ENCODE peak calls at places on chromosomes 13 and 19, in eight cellular contexts. One of them, this sample, is unnamed.

GRCh38 chr19:19466201-19466600 is 49.1 kb downstream of the TSSK6 start:
- DNase-seq in gastrocnemius medialis: no peak
- DNase-seq in HFF-Myc: no peak
- DNase-seq in thoracic aorta: no peak
- DNase-seq in suprapubic skin: no peak
- DNase-seq in lower lobe of right lung: peak; percentile 39
- DNase-seq in choroid plexus epithelial cell: no peak
- DNase-seq in heart left ventricle: no peak
- DNase-seq in this sample: no peak

GRCh38 chr13:21785990-21786389 is 115.1 kb downstream of the FGF9 start:
- DNase-seq in thoracic aorta: no peak
- DNase-seq in choroid plexus epithelial cell: no peak
- DNase-seq in gastrocnemius medialis: no peak
- DNase-seq in suprapubic skin: no peak
- DNase-seq in lower lobe of right lung: no peak
- DNase-seq in heart left ventricle: no peak
- DNase-seq in HFF-Myc: no peak
- DNase-seq in this sample: no peak

GRCh38 chr13:77500094-77500493 is 35.4 kb upstream of the SCEL start:
- DNase-seq in gastrocnemius medialis: no peak
- DNase-seq in thoracic aorta: no peak
- DNase-seq in suprapubic skin: no peak
- DNase-seq in choroid plexus epithelial cell: no peak
- DNase-seq in lower lobe of right lung: no peak
- DNase-seq in heart left ventricle: no peak
- DNase-seq in HFF-Myc: no peak
- DNase-seq in this sample: no peak

GRCh38 chr19:43229315-43229714 is 23.9 kb upstream of the PSG4 start:
- DNase-seq in suprapubic skin: no peak
- DNase-seq in heart left ventricle: no peak
- DNase-seq in choroid plexus epithelial cell: no peak
- DNase-seq in lower lobe of right lung: no peak
- DNase-seq in thoracic aorta: no peak
- DNase-seq in gastrocnemius medialis: no peak
- DNase-seq in HFF-Myc: no peak
- DNase-seq in this sample: no peak

GRCh38 chr19:46728693-46729339 is 11.9 kb upstream of the PRKD2 start:
- DNase-seq in choroid plexus epithelial cell: peak; percentile 71
- DNase-seq in heart left ventricle: peak; percentile 75
- DNase-seq in gastrocnemius medialis: no peak
- DNase-seq in HFF-Myc: no peak
- DNase-seq in lower lobe of right lung: peak; percentile 87
- DNase-seq in thoracic aorta: no peak
- DNase-seq in suprapubic skin: no peak
- DNase-seq in this sample: peak; percentile 63

GRCh38 chr19:17767559-17767958 is 16.3 kb downstream of the FCHO1 start:
- DNase-seq in thoracic aorta: no peak
- DNase-seq in suprapubic skin: no peak
- DNase-seq in lower lobe of right lung: no peak
- DNase-seq in choroid plexus epithelial cell: no peak
- DNase-seq in HFF-Myc: no peak
- DNase-seq in gastrocnemius medialis: no peak
- DNase-seq in heart left ventricle: no peak
- DNase-seq in this sample: no peak

GRCh38 chr13:37144661-37145060 is 39.2 kb upstream of the CSNK1A1L start:
- DNase-seq in heart left ventricle: no peak
- DNase-seq in choroid plexus epithelial cell: peak; percentile 43
- DNase-seq in HFF-Myc: no peak
- DNase-seq in thoracic aorta: no peak
- DNase-seq in suprapubic skin: no peak
- DNase-seq in lower lobe of right lung: no peak
- DNase-seq in gastrocnemius medialis: no peak
- DNase-seq in this sample: no peak

GRCh38 chr13:28707629-28708427 is 10.9 kb downstream of the SLC46A3 start:
- DNase-seq in choroid plexus epithelial cell: peak; percentile 88
- DNase-seq in gastrocnemius medialis: no peak
- DNase-seq in lower lobe of right lung: no peak
- DNase-seq in suprapubic skin: no peak
- DNase-seq in thoracic aorta: no peak
- DNase-seq in heart left ventricle: no peak
- DNase-seq in HFF-Myc: peak; percentile 87
- DNase-seq in this sample: no peak

GRCh38 chr19:11510444-11510843 is 4.8 kb upstream of the ZNF653 start:
- DNase-seq in gastrocnemius medialis: no peak
- DNase-seq in choroid plexus epithelial cell: no peak
- DNase-seq in suprapubic skin: no peak
- DNase-seq in thoracic aorta: no peak
- DNase-seq in HFF-Myc: no peak
- DNase-seq in lower lobe of right lung: no peak
- DNase-seq in heart left ventricle: no peak
- DNase-seq in this sample: no peak

GRCh38 chr13:66348745-66349720 is 881.1 kb downstream of the PCDH9 start:
- DNase-seq in thoracic aorta: no peak
- DNase-seq in gastrocnemius medialis: no peak
- DNase-seq in suprapubic skin: no peak
- DNase-seq in lower lobe of right lung: no peak
- DNase-seq in HFF-Myc: no peak
- DNase-seq in choroid plexus epithelial cell: peak; percentile 21
- DNase-seq in heart left ventricle: peak; percentile 30
- DNase-seq in this sample: no peak

GRCh38 chr19:40365613-40366401 is 17.3 kb downstream of the PLD3 start:
- DNase-seq in lower lobe of right lung: peak; percentile 83
- DNase-seq in suprapubic skin: no peak
- DNase-seq in HFF-Myc: peak; percentile 14
- DNase-seq in thoracic aorta: no peak
- DNase-seq in heart left ventricle: peak; percentile 68
- DNase-seq in gastrocnemius medialis: peak; percentile 30
- DNase-seq in choroid plexus epithelial cell: peak; percentile 85
- DNase-seq in this sample: peak; percentile 67

GRCh38 chr19:46946090-46946489 is 73.5 kb upstream of the NPAS1 start:
- DNase-seq in gastrocnemius medialis: no peak
- DNase-seq in choroid plexus epithelial cell: no peak
- DNase-seq in lower lobe of right lung: no peak
- DNase-seq in heart left ventricle: no peak
- DNase-seq in HFF-Myc: no peak
- DNase-seq in thoracic aorta: no peak
- DNase-seq in suprapubic skin: no peak
- DNase-seq in this sample: no peak

GRCh38 chr13:28684257-28684656 is 25.3 kb downstream of the POMP start:
- DNase-seq in HFF-Myc: no peak
- DNase-seq in lower lobe of right lung: no peak
- DNase-seq in thoracic aorta: no peak
- DNase-seq in gastrocnemius medialis: no peak
- DNase-seq in choroid plexus epithelial cell: peak; percentile 23
- DNase-seq in heart left ventricle: no peak
- DNase-seq in suprapubic skin: no peak
- DNase-seq in this sample: no peak

GRCh38 chr19:22030680-22031079 is 19.9 kb upstream of the ZNF208 start:
- DNase-seq in gastrocnemius medialis: no peak
- DNase-seq in lower lobe of right lung: no peak
- DNase-seq in HFF-Myc: no peak
- DNase-seq in suprapubic skin: no peak
- DNase-seq in thoracic aorta: no peak
- DNase-seq in heart left ventricle: no peak
- DNase-seq in choroid plexus epithelial cell: no peak
- DNase-seq in this sample: no peak

GRCh38 chr19:4636151-4636717 is 3.1 kb upstream of the TNFAIP8L1 start:
- DNase-seq in suprapubic skin: no peak
- DNase-seq in HFF-Myc: no peak
- DNase-seq in heart left ventricle: peak; percentile 65
- DNase-seq in gastrocnemius medialis: peak; percentile 29
- DNase-seq in choroid plexus epithelial cell: peak; percentile 51
- DNase-seq in lower lobe of right lung: peak; percentile 79
- DNase-seq in thoracic aorta: no peak
- DNase-seq in this sample: peak; percentile 45

GRCh38 chr19:28968721-28969120 is 244.2 kb downstream of the UQCRFS1 start:
- DNase-seq in lower lobe of right lung: no peak
- DNase-seq in choroid plexus epithelial cell: no peak
- DNase-seq in gastrocnemius medialis: no peak
- DNase-seq in heart left ventricle: no peak
- DNase-seq in thoracic aorta: no peak
- DNase-seq in suprapubic skin: no peak
- DNase-seq in HFF-Myc: no peak
- DNase-seq in this sample: no peak

GRCh38 chr13:78608705-78609463 is 5.5 kb upstream of the POU4F1 start:
- DNase-seq in thoracic aorta: no peak
- DNase-seq in heart left ventricle: no peak
- DNase-seq in suprapubic skin: no peak
- DNase-seq in choroid plexus epithelial cell: no peak
- DNase-seq in HFF-Myc: no peak
- DNase-seq in lower lobe of right lung: no peak
- DNase-seq in gastrocnemius medialis: no peak
- DNase-seq in this sample: no peak

GRCh38 chr19:8161135-8161646 is 11.8 kb upstream of the FBN3 start:
- DNase-seq in thoracic aorta: no peak
- DNase-seq in choroid plexus epithelial cell: peak; percentile 23
- DNase-seq in suprapubic skin: no peak
- DNase-seq in lower lobe of right lung: no peak
- DNase-seq in gastrocnemius medialis: no peak
- DNase-seq in HFF-Myc: no peak
- DNase-seq in heart left ventricle: no peak
- DNase-seq in this sample: no peak

GRCh38 chr13:44573071-44573470 is 3.1 kb downstream of the TSC22D1 start:
- DNase-seq in lower lobe of right lung: no peak
- DNase-seq in gastrocnemius medialis: no peak
- DNase-seq in heart left ventricle: no peak
- DNase-seq in thoracic aorta: no peak
- DNase-seq in choroid plexus epithelial cell: no peak
- DNase-seq in HFF-Myc: no peak
- DNase-seq in suprapubic skin: no peak
- DNase-seq in this sample: no peak
- TF ChIP-seq CTCF in lower lobe of right lung: no peak
- TF ChIP-seq CTCF in gastrocnemius medialis: no peak
- TF ChIP-seq CTCF in heart left ventricle: no peak
- TF ChIP-seq CTCF in thoracic aorta: no peak
- TF ChIP-seq CTCF in choroid plexus epithelial cell: no peak
- TF ChIP-seq CTCF in HFF-Myc: no peak
- TF ChIP-seq CTCF in suprapubic skin: no peak
- TF ChIP-seq CTCF in this sample: no peak

GRCh38 chr13:24863748-24864540 is 100.0 kb downstream of the RNF17 start:
- DNase-seq in lower lobe of right lung: no peak
- DNase-seq in thoracic aorta: no peak
- DNase-seq in heart left ventricle: no peak
- DNase-seq in suprapubic skin: no peak
- DNase-seq in gastrocnemius medialis: no peak
- DNase-seq in HFF-Myc: no peak
- DNase-seq in choroid plexus epithelial cell: peak; percentile 2
- DNase-seq in this sample: no peak

GRCh38 chr13:24864579-24864978 is 100.6 kb downstream of the RNF17 start:
- DNase-seq in gastrocnemius medialis: no peak
- DNase-seq in choroid plexus epithelial cell: no peak
- DNase-seq in HFF-Myc: no peak
- DNase-seq in thoracic aorta: no peak
- DNase-seq in heart left ventricle: no peak
- DNase-seq in suprapubic skin: no peak
- DNase-seq in lower lobe of right lung: no peak
- DNase-seq in this sample: no peak

GRCh38 chr13:24861617-24862362 is 97.8 kb downstream of the RNF17 start:
- DNase-seq in lower lobe of right lung: no peak
- DNase-seq in suprapubic skin: no peak
- DNase-seq in choroid plexus epithelial cell: no peak
- DNase-seq in HFF-Myc: no peak
- DNase-seq in heart left ventricle: no peak
- DNase-seq in thoracic aorta: no peak
- DNase-seq in gastrocnemius medialis: no peak
- DNase-seq in this sample: no peak

GRCh38 chr13:24866488-24866887 is 102.5 kb downstream of the RNF17 start:
- DNase-seq in thoracic aorta: no peak
- DNase-seq in suprapubic skin: no peak
- DNase-seq in choroid plexus epithelial cell: no peak
- DNase-seq in lower lobe of right lung: no peak
- DNase-seq in HFF-Myc: no peak
- DNase-seq in gastrocnemius medialis: no peak
- DNase-seq in heart left ventricle: no peak
- DNase-seq in this sample: no peak

DNA sequence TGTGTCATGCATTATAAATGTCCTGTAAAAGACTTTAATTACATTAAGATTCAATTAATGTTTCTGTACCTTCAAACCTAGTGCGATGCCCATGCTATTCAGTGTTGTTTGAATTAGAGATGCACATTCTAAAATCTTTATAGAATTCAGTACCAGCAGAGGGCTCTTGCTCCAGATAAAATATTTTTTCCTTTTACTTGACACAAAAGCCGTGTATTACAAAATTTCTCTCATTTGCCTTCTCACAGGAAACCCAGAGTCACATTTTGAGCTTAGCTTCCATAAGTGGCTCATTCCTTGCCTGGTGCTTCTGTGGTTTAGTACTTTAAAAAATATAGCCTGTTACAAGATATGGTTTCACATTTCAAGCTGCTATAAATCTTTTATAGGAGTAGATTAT is 101.2 kb downstream of the RNF17 start:
- DNase-seq in choroid plexus epithelial cell: peak; percentile 42
- DNase-seq in lower lobe of right lung: no peak
- DNase-seq in suprapubic skin: no peak
- DNase-seq in heart left ventricle: no peak
- DNase-seq in HFF-Myc: no peak
- DNase-seq in gastrocnemius medialis: no peak
- DNase-seq in thoracic aorta: no peak
- DNase-seq in this sample: no peak
- TF ChIP-seq CTCF in choroid plexus epithelial cell: peak; percentile 43
- TF ChIP-seq CTCF in lower lobe of right lung: no peak
- TF ChIP-seq CTCF in suprapubic skin: no peak
- TF ChIP-seq CTCF in heart left ventricle: peak; percentile 9
- TF ChIP-seq CTCF in HFF-Myc: no peak
- TF ChIP-seq CTCF in gastrocnemius medialis: no peak
- TF ChIP-seq CTCF in thoracic aorta: peak; percentile 13
- TF ChIP-seq CTCF in this sample: no peak

GRCh38 chr13:53264751-53265150 is 236.1 kb downstream of the OLFM4 start:
- DNase-seq in heart left ventricle: no peak
- DNase-seq in HFF-Myc: no peak
- DNase-seq in gastrocnemius medialis: no peak
- DNase-seq in thoracic aorta: no peak
- DNase-seq in suprapubic skin: no peak
- DNase-seq in choroid plexus epithelial cell: no peak
- DNase-seq in lower lobe of right lung: no peak
- DNase-seq in this sample: no peak

DNA sequence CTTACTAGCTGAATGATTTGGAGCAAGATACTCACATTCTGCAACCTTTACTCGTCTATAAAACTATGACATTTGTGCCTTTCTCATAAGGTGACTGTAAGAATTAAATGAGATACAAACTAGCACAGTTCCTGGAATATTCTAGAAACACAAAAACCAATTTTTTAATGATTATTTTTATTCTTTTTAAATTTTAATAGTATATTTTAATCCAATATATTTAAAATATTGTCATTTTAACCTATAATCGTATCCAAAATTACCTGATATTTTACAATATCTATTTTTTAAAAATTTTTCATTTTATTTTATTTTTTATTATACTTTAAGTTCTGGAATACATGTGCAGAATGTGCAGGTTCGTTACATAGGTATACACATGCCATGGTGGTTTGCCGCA is 238.1 kb downstream of the OLFM4 start:
- DNase-seq in heart left ventricle: no peak
- DNase-seq in thoracic aorta: no peak
- DNase-seq in gastrocnemius medialis: no peak
- DNase-seq in suprapubic skin: no peak
- DNase-seq in HFF-Myc: no peak
- DNase-seq in lower lobe of right lung: no peak
- DNase-seq in choroid plexus epithelial cell: no peak
- DNase-seq in this sample: no peak
- TF ChIP-seq CTCF in heart left ventricle: no peak
- TF ChIP-seq CTCF in thoracic aorta: no peak
- TF ChIP-seq CTCF in gastrocnemius medialis: no peak
- TF ChIP-seq CTCF in suprapubic skin: no peak
- TF ChIP-seq CTCF in HFF-Myc: no peak
- TF ChIP-seq CTCF in lower lobe of right lung: no peak
- TF ChIP-seq CTCF in choroid plexus epithelial cell: no peak
- TF ChIP-seq CTCF in this sample: no peak

GRCh38 chr19:38211206-38211605 is 12.8 kb downstream of the DPF1 start:
- DNase-seq in suprapubic skin: peak; percentile 65
- DNase-seq in HFF-Myc: no peak
- DNase-seq in lower lobe of right lung: no peak
- DNase-seq in choroid plexus epithelial cell: no peak
- DNase-seq in thoracic aorta: no peak
- DNase-seq in gastrocnemius medialis: no peak
- DNase-seq in heart left ventricle: no peak
- DNase-seq in this sample: no peak
- TF ChIP-seq CTCF in suprapubic skin: no peak
- TF ChIP-seq CTCF in HFF-Myc: no peak
- TF ChIP-seq CTCF in lower lobe of right lung: no peak
- TF ChIP-seq CTCF in choroid plexus epithelial cell: no peak
- TF ChIP-seq CTCF in thoracic aorta: peak; percentile 26
- TF ChIP-seq CTCF in gastrocnemius medialis: no peak
- TF ChIP-seq CTCF in heart left ventricle: no peak
- TF ChIP-seq CTCF in this sample: no peak

This sample was measured in omental fat pad.